ENCODE peak calls at places on chromosomes 3 and 15, in six cellular contexts. One of them, this sample, is unnamed.

GRCh38 chr3:63232764-63233396 is 45.2 kb upstream of the SYNPR start:
- DNase-seq in HCT116: no peak
- DNase-seq in GM23338: peak; percentile 57
- DNase-seq in fibroblast of lung: peak; percentile 9
- DNase-seq in MM.1S: peak; percentile 29
- DNase-seq in mammary epithelial cell: no peak
- DNase-seq in this sample: no peak

GRCh38 chr15:77869021-77869895 is 208.3 kb downstream of the TBC1D2B start:
- DNase-seq in HCT116: no peak
- DNase-seq in GM23338: no peak
- DNase-seq in fibroblast of lung: peak; percentile 55
- DNase-seq in MM.1S: no peak
- DNase-seq in mammary epithelial cell: peak; percentile 29
- DNase-seq in this sample: peak; percentile 78

GRCh38 chr15:66165856-66166255 is 87.7 kb downstream of the MEGF11 start:
- DNase-seq in HCT116: no peak
- DNase-seq in GM23338: no peak
- DNase-seq in fibroblast of lung: no peak
- DNase-seq in MM.1S: no peak
- DNase-seq in mammary epithelial cell: no peak
- DNase-seq in this sample: no peak

GRCh38 chr3:187368765-187369450 is 723 bp downstream of the RTP4 start:
- DNase-seq in HCT116: no peak
- DNase-seq in GM23338: no peak
- DNase-seq in fibroblast of lung: no peak
- DNase-seq in MM.1S: peak; percentile 75
- DNase-seq in mammary epithelial cell: peak; percentile 71
- DNase-seq in this sample: no peak

GRCh38 chr3:100954199-100954935 is 38.9 kb downstream of the ABI3BP start:
- DNase-seq in HCT116: no peak
- DNase-seq in GM23338: no peak
- DNase-seq in fibroblast of lung: peak; percentile 19
- DNase-seq in MM.1S: no peak
- DNase-seq in mammary epithelial cell: peak; percentile 7
- DNase-seq in this sample: no peak

GRCh38 chr15:94467034-94467433 is 235.7 kb downstream of the MCTP2 start:
- DNase-seq in HCT116: no peak
- DNase-seq in GM23338: no peak
- DNase-seq in fibroblast of lung: no peak
- DNase-seq in MM.1S: no peak
- DNase-seq in mammary epithelial cell: no peak
- DNase-seq in this sample: no peak

GRCh38 chr15:52143862-52144261 is 31.3 kb upstream of the BCL2L10 start:
- DNase-seq in HCT116: no peak
- DNase-seq in GM23338: peak; percentile 22
- DNase-seq in fibroblast of lung: peak; percentile 93
- DNase-seq in MM.1S: no peak
- DNase-seq in mammary epithelial cell: peak; percentile 35
- DNase-seq in this sample: peak; percentile 94

GRCh38 chr15:58737298-58737697 is 12.2 kb downstream of the ADAM10 start:
- DNase-seq in HCT116: no peak
- DNase-seq in GM23338: no peak
- DNase-seq in fibroblast of lung: no peak
- DNase-seq in MM.1S: no peak
- DNase-seq in mammary epithelial cell: no peak
- DNase-seq in this sample: no peak

GRCh38 chr3:42511196-42511595 is 8.8 kb downstream of the VIPR1 start:
- DNase-seq in HCT116: no peak
- DNase-seq in GM23338: no peak
- DNase-seq in fibroblast of lung: no peak
- DNase-seq in MM.1S: no peak
- DNase-seq in mammary epithelial cell: no peak
- DNase-seq in this sample: no peak

GRCh38 chr3:123339302-123339701 is 109.6 kb downstream of the ADCY5 start:
- DNase-seq in HCT116: no peak
- DNase-seq in GM23338: no peak
- DNase-seq in fibroblast of lung: no peak
- DNase-seq in MM.1S: no peak
- DNase-seq in mammary epithelial cell: no peak
- DNase-seq in this sample: no peak

GRCh38 chr3:169311366-169311765 is 352.1 kb downstream of the MECOM start:
- DNase-seq in HCT116: no peak
- DNase-seq in GM23338: no peak
- DNase-seq in fibroblast of lung: no peak
- DNase-seq in MM.1S: no peak
- DNase-seq in mammary epithelial cell: no peak
- DNase-seq in this sample: no peak

GRCh38 chr3:10609134-10609533 is 103.7 kb upstream of the ATP2B2 start:
- DNase-seq in HCT116: no peak
- DNase-seq in GM23338: no peak
- DNase-seq in fibroblast of lung: no peak
- DNase-seq in MM.1S: no peak
- DNase-seq in mammary epithelial cell: no peak
- DNase-seq in this sample: no peak

GRCh38 chr3:99767341-99767740 is 50.3 kb upstream of the CMSS1 start:
- DNase-seq in HCT116: no peak
- DNase-seq in GM23338: no peak
- DNase-seq in fibroblast of lung: peak; percentile 91
- DNase-seq in MM.1S: no peak
- DNase-seq in mammary epithelial cell: no peak
- DNase-seq in this sample: no peak

GRCh38 chr15:41621200-41622193 is 38.7 kb upstream of the MGA start:
- DNase-seq in HCT116: no peak
- DNase-seq in GM23338: peak; percentile 92
- DNase-seq in fibroblast of lung: peak; percentile 89
- DNase-seq in MM.1S: no peak
- DNase-seq in mammary epithelial cell: peak; percentile 65
- DNase-seq in this sample: peak; percentile 91

GRCh38 chr3:65342084-65342683 is 654.4 kb upstream of the ADAMTS9 start:
- DNase-seq in HCT116: peak; percentile 42
- DNase-seq in GM23338: peak; percentile 91
- DNase-seq in fibroblast of lung: peak; percentile 23
- DNase-seq in MM.1S: peak; percentile 23
- DNase-seq in mammary epithelial cell: peak; percentile 13
- DNase-seq in this sample: peak; percentile 59

GRCh38 chr15:79380755-79381499 is 51.2 kb upstream of the MINAR1 start:
- DNase-seq in HCT116: peak; percentile 40
- DNase-seq in GM23338: peak; percentile 87
- DNase-seq in fibroblast of lung: peak; percentile 55
- DNase-seq in MM.1S: peak; percentile 67
- DNase-seq in mammary epithelial cell: peak; percentile 42
- DNase-seq in this sample: peak; percentile 79

GRCh38 chr3:78244136-78244535 is 1204.2 kb downstream of the ROBO2 start:
- DNase-seq in HCT116: no peak
- DNase-seq in GM23338: no peak
- DNase-seq in fibroblast of lung: peak; percentile 19
- DNase-seq in MM.1S: no peak
- DNase-seq in mammary epithelial cell: no peak
- DNase-seq in this sample: no peak

GRCh38 chr15:45555914-45556608 is 31.1 kb upstream of the BLOC1S6 start:
- DNase-seq in HCT116: no peak
- DNase-seq in GM23338: no peak
- DNase-seq in fibroblast of lung: no peak
- DNase-seq in MM.1S: no peak
- DNase-seq in mammary epithelial cell: no peak
- DNase-seq in this sample: no peak

GRCh38 chr3:169813757-169814517 is 1.2 kb upstream of the LRRC34 start:
- DNase-seq in HCT116: no peak
- DNase-seq in GM23338: peak; percentile 92
- DNase-seq in fibroblast of lung: no peak
- DNase-seq in MM.1S: peak; percentile 98
- DNase-seq in mammary epithelial cell: no peak
- DNase-seq in this sample: peak; percentile 64

GRCh38 chr3:56921573-56922571 is 120.1 kb upstream of the ARHGEF3 start:
- DNase-seq in HCT116: no peak
- DNase-seq in GM23338: no peak
- DNase-seq in fibroblast of lung: peak; percentile 82
- DNase-seq in MM.1S: peak; percentile 69
- DNase-seq in mammary epithelial cell: no peak
- DNase-seq in this sample: no peak

GRCh38 chr3:26630669-26631384 is 8.3 kb downstream of the LRRC3B start:
- DNase-seq in HCT116: no peak
- DNase-seq in GM23338: peak; percentile 15
- DNase-seq in fibroblast of lung: no peak
- DNase-seq in MM.1S: no peak
- DNase-seq in mammary epithelial cell: no peak
- DNase-seq in this sample: no peak

GRCh38 chr3:187013080-187013838 is 82.9 kb downstream of the ST6GAL1 start:
- DNase-seq in HCT116: no peak
- DNase-seq in GM23338: no peak
- DNase-seq in fibroblast of lung: no peak
- DNase-seq in MM.1S: no peak
- DNase-seq in mammary epithelial cell: no peak
- DNase-seq in this sample: no peak

GRCh38 chr15:50247819-50248650 is 17.5 kb downstream of the HDC start:
- DNase-seq in HCT116: no peak
- DNase-seq in GM23338: no peak
- DNase-seq in fibroblast of lung: no peak
- DNase-seq in MM.1S: peak; percentile 80
- DNase-seq in mammary epithelial cell: peak; percentile 78
- DNase-seq in this sample: no peak

GRCh38 chr3:8954938-8955763 is 8.1 kb downstream of the RAD18 start:
- DNase-seq in HCT116: no peak
- DNase-seq in GM23338: peak; percentile 53
- DNase-seq in fibroblast of lung: peak; percentile 86
- DNase-seq in MM.1S: no peak
- DNase-seq in mammary epithelial cell: peak; percentile 43
- DNase-seq in this sample: no peak
- TF ChIP-seq CTCF in HCT116: no peak
- TF ChIP-seq CTCF in GM23338: no peak
- TF ChIP-seq CTCF in fibroblast of lung: no peak
- TF ChIP-seq CTCF in MM.1S: no peak
- TF ChIP-seq CTCF in mammary epithelial cell: peak; percentile 12
- TF ChIP-seq CTCF in this sample: no peak

DNA sequence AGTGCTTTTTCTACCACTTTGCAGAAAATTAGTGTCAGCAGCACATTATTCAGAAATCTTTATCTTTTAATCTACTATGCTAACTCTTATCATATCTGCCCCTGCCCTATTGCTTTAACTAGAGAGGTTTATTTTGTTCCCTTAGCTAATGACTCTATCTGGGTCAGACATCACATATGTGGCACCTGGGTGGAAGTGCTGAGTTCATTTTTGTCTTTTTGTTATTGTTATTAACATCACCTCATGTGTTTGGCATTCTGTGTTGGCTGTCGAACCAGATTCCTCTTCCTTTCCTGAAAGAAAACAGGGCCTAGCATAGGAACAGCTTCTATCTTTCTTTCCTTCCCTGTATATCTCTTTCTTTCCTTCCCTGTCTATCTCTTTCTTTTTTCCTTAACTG is 100.7 kb downstream of the RBMS3 start:
- DNase-seq in HCT116: no peak
- DNase-seq in GM23338: no peak
- DNase-seq in fibroblast of lung: peak; percentile 59
- DNase-seq in MM.1S: no peak
- DNase-seq in mammary epithelial cell: no peak
- DNase-seq in this sample: no peak
- TF ChIP-seq EZH2 in HCT116: no peak
- TF ChIP-seq EZH2 in GM23338: no peak
- TF ChIP-seq EZH2 in fibroblast of lung: no peak
- TF ChIP-seq EZH2 in MM.1S: no peak
- TF ChIP-seq EZH2 in mammary epithelial cell: no peak
- TF ChIP-seq EZH2 in this sample: no peak

GRCh38 chr3:32045091-32045964 is 61.1 kb upstream of the GPD1L start:
- DNase-seq in HCT116: peak; percentile 8
- DNase-seq in GM23338: peak; percentile 70
- DNase-seq in fibroblast of lung: peak; percentile 74
- DNase-seq in MM.1S: no peak
- DNase-seq in mammary epithelial cell: peak; percentile 74
- DNase-seq in this sample: no peak
- TF ChIP-seq CTCF in HCT116: no peak
- TF ChIP-seq CTCF in GM23338: no peak
- TF ChIP-seq CTCF in fibroblast of lung: no peak
- TF ChIP-seq CTCF in MM.1S: no peak
- TF ChIP-seq CTCF in mammary epithelial cell: no peak
- TF ChIP-seq CTCF in this sample: no peak

GRCh38 chr15:61227269-61228024 is 1.7 kb downstream of the RORA start:
- DNase-seq in HCT116: no peak
- DNase-seq in GM23338: peak; percentile 60
- DNase-seq in fibroblast of lung: peak; percentile 80
- DNase-seq in MM.1S: no peak
- DNase-seq in mammary epithelial cell: peak; percentile 52
- DNase-seq in this sample: peak; percentile 59

GRCh38 chr15:61222010-61222409 is 7.1 kb downstream of the RORA start:
- DNase-seq in HCT116: no peak
- DNase-seq in GM23338: no peak
- DNase-seq in fibroblast of lung: no peak
- DNase-seq in MM.1S: no peak
- DNase-seq in mammary epithelial cell: no peak
- DNase-seq in this sample: no peak

GRCh38 chr15:61232266-61232665 is 3.2 kb upstream of the RORA start:
- DNase-seq in HCT116: no peak
- DNase-seq in GM23338: no peak
- DNase-seq in fibroblast of lung: no peak
- DNase-seq in MM.1S: no peak
- DNase-seq in mammary epithelial cell: no peak
- DNase-seq in this sample: no peak

GRCh38 chr15:61228025-61228901 is 839 bp downstream of the RORA start:
- DNase-seq in HCT116: no peak
- DNase-seq in GM23338: peak; percentile 51
- DNase-seq in fibroblast of lung: peak; percentile 29
- DNase-seq in MM.1S: peak; percentile 14
- DNase-seq in mammary epithelial cell: no peak
- DNase-seq in this sample: peak; percentile 25

DNA sequence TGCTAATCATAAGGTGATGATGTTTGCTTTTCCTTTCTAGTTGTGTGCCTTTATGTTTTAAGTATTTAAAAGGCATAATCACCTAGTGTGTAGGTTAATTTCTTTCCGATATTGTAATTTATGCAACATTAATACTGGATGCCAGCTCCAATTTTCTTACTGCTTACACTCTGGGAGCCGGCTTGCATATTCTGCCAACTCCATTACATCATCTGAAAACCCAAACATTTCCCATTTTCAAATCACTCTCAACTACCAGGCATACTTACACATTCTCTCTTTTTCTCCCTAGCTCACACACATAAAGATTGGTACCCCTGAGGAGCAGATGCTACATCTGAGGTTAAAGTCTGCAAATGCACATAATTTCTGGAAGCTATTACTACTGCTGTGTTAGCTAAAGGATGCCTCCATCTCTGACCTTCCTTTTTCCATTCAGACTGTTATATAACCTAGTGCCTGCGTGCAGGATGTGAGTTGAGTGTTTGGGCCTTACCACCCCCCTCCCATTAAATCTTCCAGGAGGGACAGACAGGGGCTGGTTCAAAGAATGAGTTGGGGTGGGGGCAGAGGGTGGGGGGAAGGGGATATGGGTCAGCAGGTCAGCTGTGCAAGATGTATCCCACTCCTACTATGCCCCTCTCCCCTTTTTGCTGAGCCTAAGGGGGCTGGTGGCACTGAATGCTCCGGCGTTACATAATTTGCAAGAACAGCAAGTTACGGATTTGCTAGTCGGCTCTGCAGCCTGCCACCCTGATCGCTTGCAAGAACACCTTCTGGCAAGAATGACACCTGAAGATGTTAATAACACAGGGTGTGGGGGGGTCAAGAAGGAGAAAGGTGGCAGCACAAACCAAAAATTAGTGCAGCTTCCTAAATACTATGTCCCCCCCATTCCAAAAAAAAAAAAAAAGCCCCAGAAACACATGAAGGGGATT is 2.5 kb downstream of the RORA start:
- DNase-seq in HCT116: no peak
- DNase-seq in GM23338: peak; percentile 35
- DNase-seq in fibroblast of lung: no peak
- DNase-seq in MM.1S: no peak
- DNase-seq in mammary epithelial cell: no peak
- DNase-seq in this sample: no peak
- TF ChIP-seq EZH2 in HCT116: no peak
- TF ChIP-seq EZH2 in GM23338: no peak
- TF ChIP-seq EZH2 in fibroblast of lung: no peak
- TF ChIP-seq EZH2 in MM.1S: no peak
- TF ChIP-seq EZH2 in mammary epithelial cell: no peak
- TF ChIP-seq EZH2 in this sample: no peak